ENCODE peak calls at places on chromosomes 12 and 14, in five cellular contexts. J is tibial artery, O is keratinocyte, M is stomach, K is ovary. X is an unnamed sample.
A peak's percentile ranks its signal among the peaks of the same experiment; 100 is the strongest.

GRCh38 chr12:46233985-46234384 is 34.9 kb downstream of the SLC38A1 start:
- DNase-seq in M (no peak), O (no peak), J (no peak), K (no peak), X (no peak)

GRCh38 chr14:77985235-77985634 is 184.9 kb upstream of the NRXN3 start:
- DNase-seq in K (no peak), J (no peak), O (no peak), M (no peak), X (no peak)

GRCh38 chr14:22333408-22334274 is 255.4 kb downstream of the DAD1 start:
- DNase-seq in M (peak; percentile 30), J (no peak), O (no peak), K (no peak), X (peak; percentile 51)

GRCh38 chr14:70098257-70098809 is 90.4 kb downstream of the SLC8A3 start:
- DNase-seq in M (no peak), K (no peak), J (no peak), O (no peak), X (no peak)

GRCh38 chr12:95624544-95624943 is 73.3 kb upstream of the USP44 start:
- DNase-seq in J (no peak), O (no peak), M (peak; percentile 36), K (no peak), X (no peak)

GRCh38 chr12:12983420-12984035 is 16.5 kb downstream of the HEBP1 start:
- DNase-seq in O (no peak), M (no peak), J (no peak), K (peak; percentile 57), X (no peak)

GRCh38 chr14:85333313-85333712 is 196.6 kb upstream of the FLRT2 start:
- DNase-seq in O (no peak), M (peak; percentile 30), J (no peak), K (no peak), X (peak; percentile 31)

GRCh38 chr14:49940805-49941421 is 48.0 kb downstream of the ARF6 start:
- DNase-seq in K (no peak), O (no peak), J (no peak), M (no peak), X (no peak)

GRCh38 chr12:94012508-94013044 is 135.8 kb upstream of the PLXNC1 start:
- DNase-seq in K (no peak), M (no peak), J (no peak), O (no peak), X (no peak)

GRCh38 chr12:92987362-92987761 is 58.3 kb upstream of the EEA1 start:
- DNase-seq in K (peak; percentile 50), M (no peak), O (peak; percentile 54), J (no peak), X (peak; percentile 40)

GRCh38 chr12:93722757-93723567 is 45.8 kb downstream of the CRADD start:
- DNase-seq in J (no peak), M (peak; percentile 37), K (no peak), O (peak; percentile 58), X (no peak)

GRCh38 chr14:34340226-34340625 is 121.8 kb downstream of the SPTSSA start:
- DNase-seq in K (no peak), J (no peak), M (no peak), O (no peak), X (no peak)

GRCh38 chr14:103207038-103207403 is 83.8 kb downstream of the TNFAIP2 start:
- DNase-seq in J (peak; percentile 91), M (peak; percentile 51), K (peak; percentile 93), O (no peak), X (no peak)

GRCh38 chr12:46470975-46471374 is 98.4 kb upstream of the SLC38A2 start:
- DNase-seq in O (no peak), K (no peak), M (no peak), J (no peak), X (no peak)

GRCh38 chr12:11666651-11667050 is 17.2 kb downstream of the ETV6 start:
- DNase-seq in M (no peak), J (no peak), O (no peak), K (no peak), X (no peak)

GRCh38 chr12:116670859-116671258 is 67.0 kb downstream of the SPRING1 start:
- DNase-seq in J (no peak), M (no peak), K (no peak), O (no peak), X (no peak)

GRCh38 chr14:64943981-64944520 is 1.5 kb upstream of the GPX2 start:
- DNase-seq in O (no peak), J (no peak), K (no peak), M (no peak), X (no peak)

GRCh38 chr12:83826112-83826511 is 1086.5 kb downstream of the SLC6A15 start:
- DNase-seq in K (no peak), J (no peak), M (peak; percentile 35), O (no peak), X (no peak)

DNA sequence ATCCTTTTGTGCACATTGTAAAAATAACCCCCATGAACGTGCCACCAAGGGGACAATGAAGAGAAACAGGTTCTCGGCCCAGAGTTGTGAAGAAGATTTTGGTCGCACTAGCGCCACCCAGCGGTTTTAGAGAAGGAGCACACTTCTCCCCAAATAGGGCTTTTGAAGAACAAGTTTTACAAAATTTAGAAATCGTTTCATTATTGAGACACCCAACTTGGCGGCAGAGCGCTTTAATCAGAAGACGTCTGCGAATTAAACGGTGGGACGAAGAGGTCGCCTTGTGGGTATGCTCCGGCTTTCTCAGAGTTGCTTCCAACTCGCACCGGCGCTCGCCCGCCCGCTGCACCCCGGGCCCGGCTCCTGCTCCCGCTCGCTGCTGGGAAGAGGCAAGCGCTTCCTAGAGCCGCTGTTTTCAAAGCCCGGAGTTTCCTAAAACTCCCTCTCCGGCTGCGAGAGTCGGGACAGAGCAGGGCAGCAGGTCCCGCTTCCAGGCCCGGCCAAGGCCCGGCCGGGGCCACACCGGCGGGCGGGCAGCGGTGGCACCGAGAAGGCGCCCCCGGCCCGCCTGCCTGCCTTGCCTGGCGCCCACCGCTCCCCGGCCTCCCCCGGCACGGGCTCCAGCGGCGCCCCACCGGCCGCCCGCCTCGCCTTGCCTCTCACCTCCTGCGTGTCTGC is 672 bp downstream of the FOXA1 start:
- DNase-seq in O (peak; percentile 9), M (peak; percentile 82), J (no peak), K (no peak), X (no peak)
- H3K27ac ChIP-seq in O (peak overlapping the region; percentile 22), M (peak overlapping the region; percentile 92), J (no peak overlapping the region), K (no peak overlapping the region), X (peak overlapping the region; percentile 97)

DNA sequence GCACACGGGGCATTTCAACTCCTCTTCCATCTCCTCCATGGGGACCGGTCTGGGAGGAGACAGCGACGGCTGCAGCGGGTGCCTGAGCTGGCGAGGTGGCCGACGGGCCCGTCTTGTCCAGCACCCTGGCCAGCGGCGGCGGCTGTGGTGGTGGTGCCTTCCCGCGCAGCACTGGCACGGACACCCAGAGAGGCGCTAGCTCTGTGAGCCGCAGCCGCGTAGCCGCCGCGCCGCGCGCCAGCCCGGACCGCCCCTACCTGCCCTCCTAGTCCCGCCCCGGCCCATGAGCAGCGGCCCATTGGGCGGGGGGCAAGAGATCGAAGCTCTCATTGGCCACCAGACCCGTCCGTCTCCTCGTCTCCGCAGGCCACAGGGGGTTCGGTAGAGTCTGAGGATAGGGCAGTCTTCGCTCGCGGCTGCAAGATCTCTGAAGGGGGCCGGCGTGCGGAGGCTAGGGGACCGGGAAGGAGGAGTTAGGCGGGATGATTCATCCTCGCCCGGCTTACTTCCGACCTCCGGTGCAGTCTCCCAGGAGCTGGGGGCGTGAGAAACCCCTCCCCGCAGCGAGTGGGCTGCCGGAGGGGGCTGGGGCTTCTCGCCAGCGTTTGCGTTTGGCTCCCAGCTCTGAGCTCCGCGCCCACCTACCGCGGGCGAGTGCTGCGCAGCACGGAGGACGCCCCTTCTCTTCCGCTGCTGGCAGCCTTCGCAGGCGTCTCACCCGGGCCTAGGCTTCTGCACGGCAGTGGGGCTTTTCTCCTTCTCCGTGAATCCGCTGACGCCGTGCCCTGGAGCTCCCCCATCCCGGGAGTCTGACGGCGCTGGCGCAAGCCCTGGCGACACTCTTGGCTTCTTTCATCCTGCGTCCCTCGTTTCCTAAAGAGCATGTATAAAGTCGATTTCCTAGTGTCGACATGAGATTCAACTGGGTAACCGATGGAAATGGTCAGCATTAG is at the start of gene TRIM9:
- DNase-seq in M (peak; percentile 89), J (peak; percentile 84), K (peak; percentile 95), O (peak; percentile 75), X (peak; percentile 66)
- H3K27ac ChIP-seq in M (peak within 1 kb of the TSS; percentile 82), J (no peak within 1 kb of the TSS), K (no peak within 1 kb of the TSS), O (no peak within 1 kb of the TSS), X (peak within 1 kb of the TSS; percentile 11)

DNA sequence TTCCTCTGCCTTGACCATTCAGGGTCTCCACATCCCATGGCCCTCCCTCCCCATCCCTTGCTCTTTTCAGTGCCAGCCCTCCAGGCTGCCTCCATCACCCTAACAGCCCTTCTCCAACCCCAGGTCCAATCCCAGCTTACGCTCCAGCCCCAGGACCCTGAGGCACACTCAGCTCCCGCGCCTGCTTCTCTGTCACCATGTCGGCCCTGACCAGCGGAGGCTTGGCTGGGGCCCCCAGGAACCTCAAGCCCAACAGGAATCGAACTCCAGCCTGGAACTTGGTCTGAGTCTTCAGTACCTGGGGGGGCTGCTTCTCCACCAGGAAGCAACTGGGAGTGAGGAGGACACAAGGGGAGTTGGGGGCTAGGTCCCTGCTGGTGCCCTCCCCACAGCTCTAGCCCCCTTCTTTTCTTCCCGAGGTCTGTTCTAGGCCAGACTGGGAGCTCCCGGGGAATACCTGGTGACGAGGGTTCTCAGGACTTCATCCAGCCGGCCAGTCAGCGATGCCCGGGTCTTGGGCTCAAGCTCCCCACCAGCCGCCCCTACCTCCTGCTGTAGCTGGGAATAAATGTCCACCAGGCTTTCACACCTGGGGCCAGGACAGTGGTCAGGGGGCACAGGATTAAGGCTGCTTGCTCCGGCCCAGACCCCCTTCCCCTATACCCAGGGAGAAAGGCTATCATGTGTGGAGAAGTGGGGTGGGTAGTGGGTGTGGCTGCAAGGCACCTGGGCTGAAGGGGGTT is 6.0 kb downstream of the STAT6 start:
- DNase-seq in J (no peak), O (no peak), K (no peak), M (peak; percentile 17), X (no peak)
- H3K27ac ChIP-seq in J (no peak overlapping the region), O (no peak overlapping the region), K (no peak overlapping the region), M (no peak overlapping the region), X (no peak overlapping the region)

GRCh38 chr12:64669270-64669842 is 59.1 kb downstream of the RASSF3 start:
- DNase-seq in K (peak; percentile 50), J (no peak), M (peak; percentile 73), O (no peak), X (no peak)

GRCh38 chr12:64670039-64670438 is 59.7 kb downstream of the RASSF3 start:
- DNase-seq in O (no peak), M (no peak), J (no peak), K (no peak), X (no peak)

GRCh38 chr12:64663019-64663418 is 52.7 kb downstream of the RASSF3 start:
- DNase-seq in O (no peak), K (no peak), J (no peak), M (no peak), X (no peak)

GRCh38 chr12:64666054-64666914 is 56.0 kb downstream of the RASSF3 start:
- DNase-seq in M (no peak), J (no peak), O (no peak), K (no peak), X (no peak)

DNA sequence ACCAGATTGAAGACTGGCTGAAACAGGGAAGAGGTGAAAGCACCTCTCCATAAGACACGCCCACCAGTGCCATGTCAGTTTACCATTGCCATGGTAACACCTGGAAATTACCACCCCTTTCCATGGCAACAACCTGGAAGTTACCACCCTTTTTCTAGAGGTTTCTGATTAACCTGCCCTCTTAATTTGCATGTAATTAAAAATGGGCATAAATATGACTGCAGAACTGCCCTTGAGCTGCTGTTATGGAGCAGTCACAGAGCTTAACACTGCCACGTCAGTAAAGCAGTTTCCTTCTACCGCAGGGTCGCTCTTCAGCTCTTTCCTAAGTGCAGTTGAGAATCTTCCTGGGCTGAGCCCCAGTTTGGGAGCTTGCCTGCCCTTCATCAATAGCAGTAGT is 55.2 kb downstream of the RASSF3 start:
- DNase-seq in J (no peak), M (no peak), O (no peak), K (no peak), X (no peak)
- H3K27ac ChIP-seq in J (peak overlapping the region; percentile 88), M (peak overlapping the region; percentile 90), O (no peak overlapping the region), K (peak overlapping the region; percentile 52), X (no peak overlapping the region)

X was measured in epithelial cell of prostate.